ENCODE peak calls at places on chromosomes 12 and 14, in six cellular contexts. R is psoas muscle, A is left lung, V is OCI-LY7, W is pancreas, N is AG04450. L is an unnamed sample.

GRCh38 chr14:100541621-100542560 is 45.3 kb downstream of the BEGAIN start:
- DNase-seq in W (peak; percentile 90), R (no peak), N (no peak), A (no peak), V (no peak), L (no peak)

GRCh38 chr14:97319691-97320090 is 522.5 kb downstream of the VRK1 start:
- DNase-seq in R (no peak), V (no peak), N (no peak), A (no peak), W (no peak), L (no peak)

GRCh38 chr14:83300454-83301064 is 1766.9 kb upstream of the SEL1L start:
- DNase-seq in A (no peak), V (peak; percentile 51), R (no peak), N (no peak), W (no peak), L (peak; percentile 26)

GRCh38 chr12:45725631-45726593 is 3.6 kb upstream of the ARID2 start:
- DNase-seq in N (no peak), R (no peak), A (no peak), W (no peak), V (peak; percentile 56), L (peak; percentile 55)

GRCh38 chr12:22206111-22206728 is 128.3 kb downstream of the ST8SIA1 start:
- DNase-seq in N (no peak), W (no peak), V (no peak), R (no peak), A (no peak), L (no peak)

GRCh38 chr12:107774349-107775029 is at the start of gene ASCL4:
- DNase-seq in W (no peak), R (no peak), N (no peak), V (no peak), A (no peak), L (no peak)

GRCh38 chr12:12518464-12518845 is 44.2 kb downstream of the DUSP16 start:
- DNase-seq in V (no peak), N (no peak), R (no peak), A (no peak), W (no peak), L (no peak)

GRCh38 chr12:53049582-53050318 is at the start of gene TNS2:
- DNase-seq in W (peak; percentile 90), A (peak; percentile 77), R (peak; percentile 89), V (no peak), N (no peak), L (peak; percentile 75)

GRCh38 chr14:106436310-106436905 is 910.0 kb downstream of the TMEM121 start:
- DNase-seq in R (no peak), V (peak; percentile 42), A (peak; percentile 55), W (no peak), N (no peak), L (peak; percentile 2)

GRCh38 chr14:63875311-63875710 is 22.5 kb downstream of the SYNE2 start:
- DNase-seq in A (no peak), V (no peak), N (no peak), R (no peak), W (no peak), L (peak; percentile 59)

GRCh38 chr12:85568395-85569103 is 267.7 kb downstream of the RASSF9 start:
- DNase-seq in A (no peak), V (no peak), R (no peak), N (no peak), W (peak; percentile 29), L (no peak)

GRCh38 chr12:64404470-64405446 is 566 bp downstream of the XPOT start:
- DNase-seq in N (peak; percentile 83), W (no peak), R (peak; percentile 69), A (peak; percentile 66), V (peak; percentile 82), L (peak; percentile 94)

GRCh38 chr14:92425101-92425500 is 88.5 kb upstream of the RIN3 start:
- DNase-seq in N (no peak), W (no peak), R (no peak), V (no peak), A (no peak), L (peak; percentile 67)

GRCh38 chr14:94643316-94644101 is 31.3 kb downstream of the SERPINA3 start:
- DNase-seq in N (no peak), R (no peak), W (no peak), A (no peak), V (no peak), L (no peak)
- H3K4me3 ChIP-seq in N (no peak overlapping the region), R (no peak overlapping the region), W (no peak overlapping the region), A (no peak overlapping the region), V (no peak overlapping the region), L (no peak overlapping the region)

GRCh38 chr14:24694680-24695079 is 60.7 kb upstream of the GZMB start:
- DNase-seq in W (no peak), N (no peak), V (no peak), A (no peak), R (no peak), L (no peak)

GRCh38 chr14:24693941-24694507 is 60.0 kb upstream of the GZMB start:
- DNase-seq in A (no peak), R (no peak), W (no peak), N (no peak), V (no peak), L (no peak)

GRCh38 chr14:24690492-24690891 is 56.5 kb upstream of the GZMB start:
- DNase-seq in N (no peak), R (no peak), V (peak; percentile 26), A (no peak), W (no peak), L (no peak)

GRCh38 chr14:24693353-24693737 is 59.4 kb upstream of the GZMB start:
- DNase-seq in R (no peak), N (no peak), A (no peak), V (no peak), W (no peak), L (no peak)

GRCh38 chr14:24692382-24693352 is 58.7 kb upstream of the GZMB start:
- DNase-seq in V (no peak), W (no peak), A (no peak), R (no peak), N (no peak), L (no peak)
- H3K4me3 ChIP-seq in V (no peak overlapping the region), W (no peak overlapping the region), A (no peak overlapping the region), R (no peak overlapping the region), N (no peak overlapping the region), L (no peak overlapping the region)

DNA sequence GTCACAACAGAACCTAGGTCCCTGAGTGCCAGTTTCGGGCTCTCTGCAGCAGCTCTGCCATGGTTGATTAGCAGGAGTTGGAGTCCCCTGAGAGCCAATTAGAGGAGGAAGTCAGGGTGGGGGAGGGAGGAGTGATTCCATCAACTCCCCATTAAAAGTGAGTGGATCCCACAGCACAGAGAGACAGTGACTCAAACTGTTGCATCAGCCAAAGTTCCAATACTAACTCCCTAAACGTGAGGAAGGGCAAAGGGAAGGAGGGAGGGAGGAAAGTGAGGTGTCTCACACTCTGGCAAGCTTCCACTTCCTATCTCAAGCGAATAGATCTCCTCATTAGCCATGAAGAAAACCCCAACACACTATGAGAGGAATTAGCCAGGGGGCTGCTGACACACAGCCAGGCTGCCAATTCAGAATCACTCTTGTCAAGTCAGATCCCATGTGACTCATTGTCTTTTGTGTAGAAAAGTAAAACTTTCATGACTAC is 23.6 kb downstream of the OR11H4 start:
- DNase-seq in R (no peak), W (no peak), N (no peak), A (no peak), V (no peak), L (peak; percentile 23)
- H3K4me3 ChIP-seq in R (no peak overlapping the region), W (no peak overlapping the region), N (no peak overlapping the region), A (no peak overlapping the region), V (no peak overlapping the region), L (no peak overlapping the region)

GRCh38 chr12:95116341-95116740 is 42.9 kb upstream of the NR2C1 start:
- DNase-seq in V (no peak), R (no peak), N (no peak), W (no peak), A (no peak), L (peak; percentile 89)
- H3K4me3 ChIP-seq in V (no peak overlapping the region), R (no peak overlapping the region), N (no peak overlapping the region), W (no peak overlapping the region), A (no peak overlapping the region), L (no peak overlapping the region)